ENCODE peak calls at places on chromosomes 7 and 10, in eight cellular contexts. T, K, Y, L, J, X, Q and C are unnamed samples.

GRCh38 chr10:8052344-8052969 is 2.0 kb upstream of the GATA3 start:
- DNase-seq in T (no peak), K (no peak), Y (peak), L (no peak), J (no peak), X (no peak), Q (no peak), C (no peak)

GRCh38 chr7:64308019-64308275 is 5.8 kb upstream of the ZNF736 start:
- DNase-seq in T (no peak), K (peak), Y (no peak), L (no peak), J (no peak), X (no peak), Q (no peak), C (no peak)

GRCh38 chr7:86629-87028 is 105.7 kb upstream of the FAM20C start:
- DNase-seq in T (no peak), K (no peak), Y (no peak), L (no peak), J (no peak), X (no peak), Q (no peak), C (no peak)

GRCh38 chr7:90337106-90337505 is 9.4 kb upstream of the GTPBP10 start:
- DNase-seq in T (no peak), K (no peak), Y (no peak), L (no peak), J (no peak), X (no peak), Q (no peak), C (no peak)

GRCh38 chr10:122981066-122981464 is 864 bp downstream of the PSTK start:
- DNase-seq in T (no peak), K (peak), Y (no peak), L (no peak), J (no peak), X (peak), Q (no peak), C (no peak)

GRCh38 chr7:107815254-107815882 is 12.3 kb upstream of the SLC26A3 start:
- DNase-seq in T (no peak), K (peak), Y (no peak), L (no peak), J (no peak), X (no peak), Q (no peak), C (no peak)

GRCh38 chr10:7045891-7046599 is 364.8 kb downstream of the SFMBT2 start:
- DNase-seq in T (no peak), K (peak), Y (no peak), L (no peak), J (no peak), X (no peak), Q (no peak), C (no peak)

GRCh38 chr7:75038508-75038907 is 35.1 kb downstream of the RCC1L start:
- DNase-seq in T (no peak), K (no peak), Y (no peak), L (no peak), J (no peak), X (no peak), Q (no peak), C (no peak)

GRCh38 chr10:59283456-59284082 is 78.8 kb downstream of the FAM13C start:
- DNase-seq in T (no peak), K (no peak), Y (no peak), L (no peak), J (no peak), X (no peak), Q (no peak), C (no peak)

GRCh38 chr7:139886206-139886605 is 57.1 kb downstream of the TBXAS1 start:
- DNase-seq in T (no peak), K (no peak), Y (no peak), L (no peak), J (no peak), X (no peak), Q (no peak), C (no peak)

GRCh38 chr7:131648491-131648890 is 92.1 kb upstream of the PODXL start:
- DNase-seq in T (no peak), K (no peak), Y (no peak), L (no peak), J (no peak), X (no peak), Q (no peak), C (no peak)

GRCh38 chr7:142739927-142740492 is 9.3 kb upstream of the PRSS1 start:
- DNase-seq in T (no peak), K (peak), Y (no peak), L (no peak), J (no peak), X (no peak), Q (no peak), C (no peak)

GRCh38 chr7:132650498-132650897 is 74.2 kb upstream of the PLXNA4 start:
- DNase-seq in T (no peak), K (no peak), Y (no peak), L (no peak), J (peak), X (peak), Q (peak), C (no peak)

GRCh38 chr7:157521061-157521731 is 184.4 kb downstream of the DNAJB6 start:
- DNase-seq in T (no peak), K (no peak), Y (no peak), L (no peak), J (no peak), X (no peak), Q (no peak), C (no peak)

GRCh38 chr7:55130554-55131198 is 111.9 kb downstream of the EGFR start:
- DNase-seq in T (peak), K (no peak), Y (no peak), L (peak), J (peak), X (no peak), Q (no peak), C (no peak)

GRCh38 chr7:39228946-39229345 is 251.2 kb downstream of the POU6F2 start:
- DNase-seq in T (no peak), K (no peak), Y (no peak), L (no peak), J (no peak), X (no peak), Q (no peak), C (no peak)

GRCh38 chr10:30775779-30776591 is 146.4 kb upstream of the LYZL2 start:
- DNase-seq in T (peak), K (no peak), Y (no peak), L (no peak), J (peak), X (no peak), Q (peak), C (no peak)

GRCh38 chr10:96512524-96512991 is 1.2 kb downstream of the TLL2 start:
- DNase-seq in T (peak), K (peak), Y (no peak), L (peak), J (no peak), X (no peak), Q (no peak), C (no peak)

GRCh38 chr7:79308176-79308575 is 145.3 kb downstream of the MAGI2 start:
- DNase-seq in T (no peak), K (no peak), Y (no peak), L (no peak), J (no peak), X (peak), Q (no peak), C (no peak)

GRCh38 chr7:26035552-26035951 is 116.4 kb upstream of the NFE2L3 start:
- DNase-seq in T (no peak), K (no peak), Y (no peak), L (no peak), J (no peak), X (no peak), Q (no peak), C (no peak)

GRCh38 chr10:70779685-70780369 is 5.3 kb downstream of the TBATA start:
- DNase-seq in T (no peak), K (no peak), Y (no peak), L (no peak), J (no peak), X (no peak), Q (no peak), C (no peak)

GRCh38 chr10:5811387-5811821 is 1.8 kb downstream of the GDI2 start:
- DNase-seq in T (no peak), K (peak), Y (no peak), L (no peak), J (no peak), X (no peak), Q (peak), C (no peak)

GRCh38 chr10:5953676-5954075 is 23.7 kb downstream of the IL15RA start:
- DNase-seq in T (no peak), K (no peak), Y (no peak), L (peak), J (no peak), X (no peak), Q (no peak), C (no peak)

GRCh38 chr7:129807863-129808262 is 144.9 kb downstream of the UBE2H start:
- DNase-seq in T (no peak), K (no peak), Y (no peak), L (no peak), J (no peak), X (no peak), Q (no peak), C (no peak)

GRCh38 chr7:71477441-71477840 is 345.5 kb downstream of the GALNT17 start:
- DNase-seq in T (no peak), K (no peak), Y (no peak), L (no peak), J (no peak), X (no peak), Q (no peak), C (no peak)

GRCh38 chr10:275680-276079 is 140.4 kb downstream of the ZMYND11 start:
- DNase-seq in T (no peak), K (no peak), Y (no peak), L (no peak), J (no peak), X (no peak), Q (no peak), C (no peak)

GRCh38 chr7:84104841-84105240 is 89.7 kb downstream of the SEMA3A start:
- DNase-seq in T (no peak), K (no peak), Y (no peak), L (no peak), J (no peak), X (no peak), Q (no peak), C (no peak)

GRCh38 chr7:44547536-44548221 is 6.5 kb upstream of the NPC1L1 start:
- DNase-seq in T (no peak), K (no peak), Y (no peak), L (no peak), J (no peak), X (no peak), Q (no peak), C (no peak)

GRCh38 chr10:119149157-119149556 is 16.4 kb downstream of the SFXN4 start:
- DNase-seq in T (no peak), K (no peak), Y (no peak), L (no peak), J (no peak), X (no peak), Q (no peak), C (no peak)

GRCh38 chr10:121783782-121784372 is 144.0 kb downstream of the ATE1 start:
- DNase-seq in T (no peak), K (no peak), Y (no peak), L (no peak), J (no peak), X (no peak), Q (no peak), C (no peak)

GRCh38 chr10:70481831-70482530 is 3.4 kb downstream of the PALD1 start:
- DNase-seq in T (peak), K (no peak), Y (no peak), L (peak), J (no peak), X (no peak), Q (no peak), C (no peak)

GRCh38 chr7:1558181-1558811 is 2.3 kb upstream of the TMEM184A start:
- DNase-seq in T (peak), K (no peak), Y (no peak), L (peak), J (no peak), X (no peak), Q (no peak), C (no peak)
- TF ChIP-seq CTCF in T (peak), K (no peak), Y (no peak), L (peak), J (peak), X (peak), Q (peak), C (peak)

GRCh38 chr10:102120142-102120986 is at the start of gene LDB1:
- DNase-seq in T (peak), K (peak), Y (peak), L (peak), J (peak), X (peak), Q (no peak), C (peak)
- TF ChIP-seq CTCF in T (peak), K (peak), Y (no peak), L (peak), J (no peak), X (peak), Q (peak), C (peak)

DNA sequence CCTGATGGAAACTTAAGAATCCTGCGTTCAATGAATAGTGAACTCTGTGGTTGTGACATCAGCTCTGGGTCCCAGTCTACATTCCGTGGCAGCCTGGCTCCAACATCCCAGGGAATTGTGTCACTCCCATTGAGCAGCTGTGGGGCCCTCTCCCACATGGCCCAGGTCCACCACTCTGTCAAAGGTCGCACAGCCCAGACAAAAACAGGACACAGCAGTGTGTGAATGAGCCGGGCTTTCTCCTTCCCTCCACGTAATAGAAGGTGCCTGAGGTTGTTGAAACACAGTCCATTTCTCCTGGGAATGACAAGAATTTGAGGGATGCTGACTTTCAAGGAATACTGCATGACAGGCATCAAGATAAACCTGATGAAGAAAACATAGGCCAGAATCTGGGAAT is 239.8 kb upstream of the KLF6 start:
- DNase-seq in T (no peak), K (no peak), Y (no peak), L (no peak), J (no peak), X (no peak), Q (no peak), C (no peak)
- TF ChIP-seq CTCF in T (no peak), K (no peak), Y (no peak), L (no peak), J (no peak), X (no peak), Q (no peak), C (no peak)

GRCh38 chr7:105776986-105777910 is 99.2 kb downstream of the ATXN7L1 start:
- DNase-seq in T (no peak), K (no peak), Y (no peak), L (no peak), J (no peak), X (peak), Q (no peak), C (no peak)
- TF ChIP-seq CTCF in T (no peak), K (no peak), Y (no peak), L (no peak), J (no peak), X (no peak), Q (no peak), C (no peak)

DNA sequence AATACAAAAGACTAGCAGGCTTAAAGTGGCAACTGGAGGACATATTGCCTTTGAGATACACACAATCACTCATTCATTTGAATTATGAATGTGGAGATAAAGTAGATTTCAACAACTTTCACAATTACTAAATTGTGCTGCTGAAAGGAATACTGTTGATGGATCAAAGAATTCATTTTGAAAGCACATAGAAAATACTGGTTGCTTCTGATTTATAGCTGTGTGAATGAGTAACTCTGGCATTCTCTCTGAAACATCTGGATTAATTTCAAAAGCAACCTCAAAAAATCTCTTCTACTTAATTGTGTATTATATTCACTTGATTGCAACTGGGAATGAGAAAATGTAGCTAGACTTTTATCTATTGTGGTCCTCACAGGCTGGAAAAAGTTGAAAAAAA is 397.6 kb downstream of the THSD7A start:
- DNase-seq in T (no peak), K (no peak), Y (no peak), L (no peak), J (no peak), X (no peak), Q (no peak), C (no peak)
- TF ChIP-seq CTCF in T (no peak), K (no peak), Y (no peak), L (no peak), J (no peak), X (no peak), Q (no peak), C (no peak)